ENCODE peak calls at places on chromosomes 2 and 18, in five cellular contexts. N is endothelial cell, V is body of pancreas, Q is chondrocyte, J is HFFc6. P is an unnamed sample.

GRCh38 chr2:71226391-71226964 is 425 bp downstream of the PAIP2B start:
- DNase-seq in J (no peak), Q (peak), V (peak), N (peak), P (no peak)

GRCh38 chr2:183232161-183232865 is 108.1 kb downstream of the NUP35 start:
- DNase-seq in J (no peak), Q (no peak), N (no peak), V (no peak), P (no peak)

GRCh38 chr2:241956521-241957110 is 87.1 kb downstream of the RTP5 start:
- DNase-seq in Q (no peak), J (no peak), V (no peak), N (no peak), P (no peak)

GRCh38 chr2:235384624-235385023 is 109.2 kb upstream of the AGAP1 start:
- DNase-seq in Q (no peak), N (no peak), J (no peak), V (no peak), P (no peak)

GRCh38 chr18:58983260-58983659 is 118.6 kb downstream of the ZNF532 start:
- DNase-seq in Q (no peak), V (no peak), J (no peak), N (no peak), P (no peak)

GRCh38 chr2:113069676-113070605 is 2.2 kb downstream of the IL1F10 start:
- DNase-seq in Q (no peak), J (no peak), V (no peak), N (no peak), P (no peak)

GRCh38 chr2:216113572-216113971 is 4.4 kb downstream of the XRCC5 start:
- DNase-seq in V (no peak), J (no peak), N (no peak), Q (no peak), P (no peak)

GRCh38 chr2:65863713-65864112 is 431.3 kb upstream of the SPRED2 start:
- DNase-seq in J (no peak), Q (no peak), V (no peak), N (no peak), P (no peak)

GRCh38 chr2:133264951-133265949 is 303.0 kb downstream of the NCKAP5 start:
- DNase-seq in J (no peak), V (peak), Q (no peak), N (peak), P (no peak)

GRCh38 chr2:84424152-84424551 is 34.9 kb downstream of the SUCLG1 start:
- DNase-seq in N (no peak), J (peak), V (no peak), Q (no peak), P (no peak)

GRCh38 chr2:238136820-238137537 is 1.5 kb upstream of the KLHL30 start:
- DNase-seq in Q (peak), V (peak), J (peak), N (no peak), P (no peak)

GRCh38 chr2:8118940-8119781 is 562.7 kb upstream of the ID2 start:
- DNase-seq in J (no peak), Q (no peak), V (no peak), N (no peak), P (no peak)

GRCh38 chr2:3434654-3435053 is 55.2 kb downstream of the TRAPPC12 start:
- DNase-seq in V (no peak), Q (no peak), N (no peak), J (no peak), P (no peak)

GRCh38 chr2:45267062-45267702 is 257.9 kb upstream of the SIX2 start:
- DNase-seq in Q (no peak), V (no peak), J (no peak), N (no peak), P (no peak)

GRCh38 chr2:123715467-123715982 is 309.6 kb upstream of the CNTNAP5 start:
- DNase-seq in Q (no peak), V (no peak), N (no peak), J (no peak), P (no peak)

GRCh38 chr2:12819098-12819465 is 102.3 kb downstream of the TRIB2 start:
- DNase-seq in Q (no peak), V (peak), N (no peak), J (peak), P (peak)

GRCh38 chr2:56215911-56216310 is 32.1 kb downstream of the CCDC85A start:
- DNase-seq in V (no peak), Q (no peak), J (no peak), N (no peak), P (no peak)

GRCh38 chr2:138213079-138213478 is 248.8 kb downstream of the HNMT start:
- DNase-seq in J (no peak), V (no peak), Q (no peak), N (no peak), P (no peak)

GRCh38 chr2:58708565-58708964 is 467.4 kb upstream of the FANCL start:
- DNase-seq in J (no peak), V (no peak), Q (no peak), N (no peak), P (no peak)
- TF ChIP-seq CTCF in J (no peak), V (no peak), Q (peak), N (peak), P (no peak)

DNA sequence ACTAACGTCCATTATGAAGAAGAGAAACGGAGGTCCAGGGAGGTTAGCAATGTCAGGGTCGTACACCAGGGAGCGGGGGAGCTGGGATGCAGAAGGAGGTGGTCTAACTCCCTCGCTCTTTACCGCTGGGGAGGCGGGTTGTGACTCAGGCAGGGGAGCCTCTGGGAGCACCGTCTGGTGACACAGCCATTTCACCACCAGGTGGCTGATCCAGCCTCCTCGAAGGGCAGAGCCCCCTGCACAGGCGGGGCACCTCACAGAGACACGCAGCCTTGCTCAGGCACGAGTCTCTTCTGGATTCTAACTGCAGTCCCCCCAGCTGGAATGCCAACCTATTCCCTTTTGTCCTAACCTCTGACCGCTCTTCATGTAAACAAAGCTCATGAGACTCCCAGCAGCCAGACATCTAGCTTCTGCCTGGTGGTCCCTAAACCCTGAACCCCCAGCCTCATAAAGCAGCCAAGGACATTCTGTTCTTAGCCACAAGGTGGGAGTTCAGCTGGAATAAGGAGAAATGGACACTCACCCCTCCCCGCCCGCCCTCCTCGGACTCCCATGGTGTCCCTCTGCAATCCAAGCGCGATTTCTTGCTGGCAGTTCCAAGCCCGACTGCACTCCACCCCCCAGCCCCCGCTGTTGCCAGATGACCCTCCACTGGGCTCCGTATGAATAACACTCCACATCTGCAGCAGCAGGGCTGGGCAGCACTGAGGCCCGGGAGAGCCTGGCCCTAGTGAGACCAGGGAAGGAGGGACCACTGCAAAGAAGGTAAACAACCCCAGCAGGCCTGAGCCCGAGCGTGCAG is 84.4 kb downstream of the TNS1 start:
- DNase-seq in V (no peak), N (peak), Q (no peak), J (no peak), P (peak)
- TF ChIP-seq CTCF in V (peak), N (no peak), Q (peak), J (no peak), P (peak)

GRCh38 chr2:159921752-159922404 is 123.9 kb upstream of the CD302 start:
- DNase-seq in Q (no peak), J (no peak), N (peak), V (peak), P (peak)
- TF ChIP-seq CTCF in Q (peak), J (peak), N (peak), V (peak), P (peak)

GRCh38 chr2:75465317-75465998 is 95.3 kb downstream of the EVA1A start:
- DNase-seq in N (peak), Q (no peak), J (peak), V (peak), P (no peak)
- TF ChIP-seq CTCF in N (no peak), Q (peak), J (peak), V (peak), P (no peak)

GRCh38 chr2:198597648-198598047 is 793.3 kb downstream of the PLCL1 start:
- DNase-seq in J (no peak), Q (no peak), V (no peak), N (no peak), P (no peak)
- TF ChIP-seq CTCF in J (no peak), Q (no peak), V (no peak), N (no peak), P (no peak)

DNA sequence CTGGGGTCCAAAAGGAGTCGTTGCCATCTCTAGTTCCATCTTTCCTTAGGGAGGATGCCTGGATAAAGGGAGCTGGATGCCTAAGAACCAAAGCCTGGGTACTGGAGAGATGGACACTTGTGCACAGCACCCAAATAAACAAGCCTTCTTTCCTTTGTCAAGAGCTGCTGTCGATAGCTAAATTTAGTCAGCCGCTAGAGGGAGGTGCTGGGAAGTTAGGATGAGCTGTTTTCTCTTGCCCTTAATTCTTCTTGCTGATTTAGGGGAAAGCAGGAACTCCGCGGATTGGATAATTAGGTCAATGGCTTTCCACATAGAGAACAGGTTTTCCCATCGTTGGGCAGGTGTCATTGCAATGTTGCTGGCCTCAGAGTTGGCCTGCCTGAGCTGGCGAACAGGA is 30.9 kb upstream of the SERPINB12 start:
- DNase-seq in V (peak), N (peak), Q (no peak), J (peak), P (no peak)
- TF ChIP-seq CTCF in V (peak), N (peak), Q (peak), J (peak), P (peak)

DNA sequence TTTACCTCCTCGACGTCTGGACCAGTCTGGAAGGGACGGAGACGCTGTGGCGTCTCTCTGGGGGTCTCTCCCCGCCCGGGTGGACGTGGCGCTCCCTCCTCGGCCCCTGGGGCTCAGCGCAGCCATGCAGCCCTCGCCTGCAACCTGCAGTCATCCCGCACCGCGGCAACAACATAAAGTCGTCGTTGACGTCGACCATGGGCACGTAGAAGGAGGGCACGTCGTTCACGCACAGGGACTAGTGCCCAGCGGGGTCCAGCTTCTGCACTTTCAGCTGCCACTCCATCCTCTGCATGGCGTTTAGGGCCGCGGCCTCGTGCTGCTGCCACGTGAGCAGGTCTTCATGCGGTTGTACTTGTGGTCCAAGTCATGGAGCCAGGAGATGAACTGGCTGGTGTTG is 889.6 kb upstream of the LRRTM1 start:
- DNase-seq in Q (peak), V (no peak), J (no peak), N (no peak), P (no peak)
- TF ChIP-seq CTCF in Q (no peak), V (no peak), J (no peak), N (no peak), P (no peak)

GRCh38 chr18:79962835-79963657 is 1.4 kb upstream of the HSBP1L1 start:
- DNase-seq in N (no peak), J (no peak), Q (peak), V (no peak), P (no peak)
- TF ChIP-seq CTCF in N (no peak), J (no peak), Q (no peak), V (no peak), P (no peak)

GRCh38 chr2:109062558-109063325 is 66.3 kb upstream of the SH3RF3 start:
- DNase-seq in N (no peak), Q (no peak), J (no peak), V (no peak), P (no peak)
- TF ChIP-seq CTCF in N (no peak), Q (no peak), J (peak), V (no peak), P (no peak)

DNA sequence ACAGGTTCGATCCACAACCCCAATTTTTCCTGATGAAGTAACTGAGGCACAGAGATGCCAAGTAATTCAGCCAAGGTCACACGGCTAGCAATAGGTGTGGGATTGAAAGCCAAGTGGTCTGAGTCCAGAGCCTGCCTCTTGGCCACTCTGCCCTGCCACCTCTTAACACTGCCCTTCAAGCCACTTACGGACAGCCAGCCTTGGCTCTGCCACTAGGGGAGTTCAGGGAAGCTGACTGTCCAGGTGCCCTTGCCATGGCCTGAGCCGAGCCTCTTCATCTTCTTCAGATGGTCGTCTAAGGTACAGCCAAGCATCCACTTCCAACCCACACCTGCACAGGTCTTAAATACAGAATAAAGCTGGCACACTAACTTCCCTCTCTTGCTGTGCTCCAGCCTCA is 99.3 kb upstream of the GPR45 start:
- DNase-seq in Q (no peak), N (no peak), J (no peak), V (no peak), P (no peak)
- TF ChIP-seq CTCF in Q (no peak), N (no peak), J (no peak), V (no peak), P (no peak)